ENCODE peak calls at places on chromosomes 16 and 17, in ten cellular contexts. One of them, this sample, is unnamed.

GRCh38 chr16:80824623-80825364 is 20.4 kb upstream of the CDYL2 start:
- DNase-seq in body of pancreas: peak
- DNase-seq in GM12891: no peak
- DNase-seq in esophagus squamous epithelium: no peak
- DNase-seq in A549: peak
- DNase-seq in lower leg skin: no peak
- DNase-seq in HCT116: peak
- DNase-seq in ovary: no peak
- DNase-seq in adrenal gland: peak
- DNase-seq in transverse colon: peak
- DNase-seq in this sample: peak

GRCh38 chr16:77271532-77272426 is 72.6 kb downstream of the SYCE1L start:
- DNase-seq in body of pancreas: peak
- DNase-seq in GM12891: no peak
- DNase-seq in esophagus squamous epithelium: no peak
- DNase-seq in A549: no peak
- DNase-seq in lower leg skin: no peak
- DNase-seq in HCT116: no peak
- DNase-seq in ovary: no peak
- DNase-seq in adrenal gland: no peak
- DNase-seq in transverse colon: no peak
- DNase-seq in this sample: no peak

GRCh38 chr17:15263680-15264079 is 1.4 kb downstream of the PMP22 start:
- DNase-seq in body of pancreas: no peak
- DNase-seq in GM12891: no peak
- DNase-seq in esophagus squamous epithelium: no peak
- DNase-seq in A549: no peak
- DNase-seq in lower leg skin: no peak
- DNase-seq in HCT116: no peak
- DNase-seq in ovary: no peak
- DNase-seq in adrenal gland: no peak
- DNase-seq in transverse colon: no peak
- DNase-seq in this sample: no peak

GRCh38 chr16:17320009-17320408 is 150.8 kb downstream of the XYLT1 start:
- DNase-seq in body of pancreas: no peak
- DNase-seq in GM12891: no peak
- DNase-seq in esophagus squamous epithelium: no peak
- DNase-seq in A549: no peak
- DNase-seq in lower leg skin: no peak
- DNase-seq in HCT116: no peak
- DNase-seq in ovary: no peak
- DNase-seq in adrenal gland: no peak
- DNase-seq in transverse colon: no peak
- DNase-seq in this sample: no peak

GRCh38 chr17:79617740-79618382 is 7.0 kb upstream of the RBFOX3 start:
- DNase-seq in body of pancreas: no peak
- DNase-seq in GM12891: no peak
- DNase-seq in esophagus squamous epithelium: no peak
- DNase-seq in A549: no peak
- DNase-seq in lower leg skin: peak
- DNase-seq in HCT116: no peak
- DNase-seq in ovary: peak
- DNase-seq in adrenal gland: no peak
- DNase-seq in transverse colon: no peak
- DNase-seq in this sample: no peak

GRCh38 chr17:28344435-28344901 is 8.9 kb downstream of the TNFAIP1 start:
- DNase-seq in body of pancreas: no peak
- DNase-seq in GM12891: no peak
- DNase-seq in esophagus squamous epithelium: no peak
- DNase-seq in A549: no peak
- DNase-seq in lower leg skin: no peak
- DNase-seq in HCT116: no peak
- DNase-seq in ovary: no peak
- DNase-seq in adrenal gland: no peak
- DNase-seq in transverse colon: no peak
- DNase-seq in this sample: no peak

GRCh38 chr16:50096791-50097190 is 31.0 kb downstream of the HEATR3 start:
- DNase-seq in body of pancreas: no peak
- DNase-seq in GM12891: no peak
- DNase-seq in esophagus squamous epithelium: no peak
- DNase-seq in A549: no peak
- DNase-seq in lower leg skin: no peak
- DNase-seq in HCT116: no peak
- DNase-seq in ovary: no peak
- DNase-seq in adrenal gland: no peak
- DNase-seq in transverse colon: no peak
- DNase-seq in this sample: no peak

GRCh38 chr16:76535-77272 is 1.3 kb upstream of the MPG start:
- DNase-seq in body of pancreas: peak
- DNase-seq in GM12891: no peak
- DNase-seq in esophagus squamous epithelium: no peak
- DNase-seq in A549: no peak
- DNase-seq in lower leg skin: peak
- DNase-seq in HCT116: no peak
- DNase-seq in ovary: peak
- DNase-seq in adrenal gland: peak
- DNase-seq in transverse colon: peak
- DNase-seq in this sample: peak

GRCh38 chr16:87950765-87951549 is at the start of gene BANP:
- DNase-seq in body of pancreas: peak
- DNase-seq in GM12891: peak
- DNase-seq in esophagus squamous epithelium: peak
- DNase-seq in A549: peak
- DNase-seq in lower leg skin: peak
- DNase-seq in HCT116: peak
- DNase-seq in ovary: peak
- DNase-seq in adrenal gland: peak
- DNase-seq in transverse colon: peak
- DNase-seq in this sample: peak
- TF ChIP-seq POLR2A in body of pancreas: peak
- TF ChIP-seq POLR2A in GM12891: peak
- TF ChIP-seq POLR2A in esophagus squamous epithelium: no peak
- TF ChIP-seq POLR2A in A549: peak
- TF ChIP-seq POLR2A in lower leg skin: no peak
- TF ChIP-seq POLR2A in HCT116: no peak
- TF ChIP-seq POLR2A in ovary: peak
- TF ChIP-seq POLR2A in adrenal gland: no peak
- TF ChIP-seq POLR2A in transverse colon: peak
- TF ChIP-seq POLR2A in this sample: no peak

GRCh38 chr17:61411114-61411943 is 11.7 kb downstream of the TBX2 start:
- DNase-seq in body of pancreas: no peak
- DNase-seq in GM12891: peak
- DNase-seq in esophagus squamous epithelium: no peak
- DNase-seq in A549: peak
- DNase-seq in lower leg skin: peak
- DNase-seq in HCT116: no peak
- DNase-seq in ovary: peak
- DNase-seq in adrenal gland: peak
- DNase-seq in transverse colon: peak
- DNase-seq in this sample: peak

GRCh38 chr17:61412860-61413653 is 13.4 kb downstream of the TBX2 start:
- DNase-seq in body of pancreas: no peak
- DNase-seq in GM12891: no peak
- DNase-seq in esophagus squamous epithelium: no peak
- DNase-seq in A549: peak
- DNase-seq in lower leg skin: peak
- DNase-seq in HCT116: no peak
- DNase-seq in ovary: no peak
- DNase-seq in adrenal gland: no peak
- DNase-seq in transverse colon: no peak
- DNase-seq in this sample: no peak

GRCh38 chr17:61410555-61411089 is 11.0 kb downstream of the TBX2 start:
- DNase-seq in body of pancreas: peak
- DNase-seq in GM12891: peak
- DNase-seq in esophagus squamous epithelium: no peak
- DNase-seq in A549: peak
- DNase-seq in lower leg skin: peak
- DNase-seq in HCT116: no peak
- DNase-seq in ovary: peak
- DNase-seq in adrenal gland: peak
- DNase-seq in transverse colon: peak
- DNase-seq in this sample: peak

GRCh38 chr17:61413654-61414133 is 14.1 kb downstream of the TBX2 start:
- DNase-seq in body of pancreas: no peak
- DNase-seq in GM12891: no peak
- DNase-seq in esophagus squamous epithelium: no peak
- DNase-seq in A549: no peak
- DNase-seq in lower leg skin: peak
- DNase-seq in HCT116: no peak
- DNase-seq in ovary: no peak
- DNase-seq in adrenal gland: no peak
- DNase-seq in transverse colon: no peak
- DNase-seq in this sample: peak

DNA sequence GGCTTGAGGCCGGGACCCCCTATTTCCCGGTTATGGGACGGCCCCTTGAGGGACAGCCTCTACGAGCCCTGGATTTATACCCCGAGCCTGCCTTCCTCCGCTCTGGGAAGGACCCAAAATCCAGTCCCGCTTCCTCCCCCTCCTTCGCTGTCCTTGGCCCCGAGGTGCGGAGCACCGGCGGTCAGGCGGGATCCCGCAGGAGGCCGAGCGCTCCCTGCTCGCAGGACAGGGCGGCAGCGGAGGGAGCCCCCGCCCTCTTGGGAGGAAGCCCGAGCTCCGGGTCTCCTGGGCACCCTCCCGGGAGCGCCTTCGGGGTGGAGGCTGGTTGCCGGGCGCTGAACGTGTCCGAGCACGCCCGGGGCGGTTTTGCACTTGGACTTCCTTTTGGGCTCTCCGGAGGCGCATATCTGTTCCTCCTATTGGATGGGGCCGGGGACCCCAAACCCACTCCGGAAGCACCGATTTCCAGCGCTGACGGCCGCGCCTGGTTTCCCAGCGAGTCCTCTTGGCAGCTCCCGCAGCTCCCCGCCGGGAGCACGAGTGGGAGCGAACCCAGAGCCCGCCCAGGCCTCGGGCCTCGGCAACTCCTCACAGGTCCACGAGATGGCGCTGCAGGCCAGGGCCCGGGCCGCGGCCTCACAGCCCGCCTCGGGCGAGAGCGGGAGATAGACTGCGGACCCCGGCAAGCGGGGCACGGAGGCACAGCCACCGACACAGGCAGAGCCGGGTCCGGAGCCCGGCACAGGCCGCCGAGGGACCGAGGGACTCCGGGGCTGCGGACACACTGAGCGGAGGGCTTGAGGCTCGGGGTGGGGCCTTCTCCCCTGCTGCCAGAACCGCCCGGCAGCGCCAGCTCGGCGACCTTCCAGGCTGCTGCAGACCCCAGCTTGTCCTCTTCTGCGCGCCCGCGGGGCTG is 12.6 kb downstream of the TBX2 start:
- DNase-seq in body of pancreas: peak
- DNase-seq in GM12891: peak
- DNase-seq in esophagus squamous epithelium: no peak
- DNase-seq in A549: peak
- DNase-seq in lower leg skin: peak
- DNase-seq in HCT116: peak
- DNase-seq in ovary: peak
- DNase-seq in adrenal gland: peak
- DNase-seq in transverse colon: peak
- DNase-seq in this sample: peak
- TF ChIP-seq POLR2A in body of pancreas: no peak
- TF ChIP-seq POLR2A in GM12891: no peak
- TF ChIP-seq POLR2A in esophagus squamous epithelium: no peak
- TF ChIP-seq POLR2A in A549: peak
- TF ChIP-seq POLR2A in lower leg skin: no peak
- TF ChIP-seq POLR2A in HCT116: no peak
- TF ChIP-seq POLR2A in ovary: peak
- TF ChIP-seq POLR2A in adrenal gland: no peak
- TF ChIP-seq POLR2A in transverse colon: no peak
- TF ChIP-seq POLR2A in this sample: no peak

GRCh38 chr17:76080207-76080933 is 1.4 kb downstream of the ZACN start:
- DNase-seq in body of pancreas: no peak
- DNase-seq in GM12891: peak
- DNase-seq in esophagus squamous epithelium: no peak
- DNase-seq in A549: no peak
- DNase-seq in lower leg skin: no peak
- DNase-seq in HCT116: no peak
- DNase-seq in ovary: no peak
- DNase-seq in adrenal gland: no peak
- DNase-seq in transverse colon: no peak
- DNase-seq in this sample: no peak

GRCh38 chr17:76082326-76083251 is 3.6 kb downstream of the ZACN start:
- DNase-seq in body of pancreas: no peak
- DNase-seq in GM12891: peak
- DNase-seq in esophagus squamous epithelium: no peak
- DNase-seq in A549: no peak
- DNase-seq in lower leg skin: no peak
- DNase-seq in HCT116: no peak
- DNase-seq in ovary: no peak
- DNase-seq in adrenal gland: no peak
- DNase-seq in transverse colon: no peak
- DNase-seq in this sample: no peak

GRCh38 chr17:76079577-76080206 is 710 bp downstream of the ZACN start:
- DNase-seq in body of pancreas: no peak
- DNase-seq in GM12891: peak
- DNase-seq in esophagus squamous epithelium: no peak
- DNase-seq in A549: no peak
- DNase-seq in lower leg skin: no peak
- DNase-seq in HCT116: no peak
- DNase-seq in ovary: no peak
- DNase-seq in adrenal gland: no peak
- DNase-seq in transverse colon: no peak
- DNase-seq in this sample: no peak

GRCh38 chr17:76080934-76081287 is 1.9 kb downstream of the ZACN start:
- DNase-seq in body of pancreas: no peak
- DNase-seq in GM12891: no peak
- DNase-seq in esophagus squamous epithelium: no peak
- DNase-seq in A549: no peak
- DNase-seq in lower leg skin: no peak
- DNase-seq in HCT116: no peak
- DNase-seq in ovary: no peak
- DNase-seq in adrenal gland: no peak
- DNase-seq in transverse colon: no peak
- DNase-seq in this sample: no peak

DNA sequence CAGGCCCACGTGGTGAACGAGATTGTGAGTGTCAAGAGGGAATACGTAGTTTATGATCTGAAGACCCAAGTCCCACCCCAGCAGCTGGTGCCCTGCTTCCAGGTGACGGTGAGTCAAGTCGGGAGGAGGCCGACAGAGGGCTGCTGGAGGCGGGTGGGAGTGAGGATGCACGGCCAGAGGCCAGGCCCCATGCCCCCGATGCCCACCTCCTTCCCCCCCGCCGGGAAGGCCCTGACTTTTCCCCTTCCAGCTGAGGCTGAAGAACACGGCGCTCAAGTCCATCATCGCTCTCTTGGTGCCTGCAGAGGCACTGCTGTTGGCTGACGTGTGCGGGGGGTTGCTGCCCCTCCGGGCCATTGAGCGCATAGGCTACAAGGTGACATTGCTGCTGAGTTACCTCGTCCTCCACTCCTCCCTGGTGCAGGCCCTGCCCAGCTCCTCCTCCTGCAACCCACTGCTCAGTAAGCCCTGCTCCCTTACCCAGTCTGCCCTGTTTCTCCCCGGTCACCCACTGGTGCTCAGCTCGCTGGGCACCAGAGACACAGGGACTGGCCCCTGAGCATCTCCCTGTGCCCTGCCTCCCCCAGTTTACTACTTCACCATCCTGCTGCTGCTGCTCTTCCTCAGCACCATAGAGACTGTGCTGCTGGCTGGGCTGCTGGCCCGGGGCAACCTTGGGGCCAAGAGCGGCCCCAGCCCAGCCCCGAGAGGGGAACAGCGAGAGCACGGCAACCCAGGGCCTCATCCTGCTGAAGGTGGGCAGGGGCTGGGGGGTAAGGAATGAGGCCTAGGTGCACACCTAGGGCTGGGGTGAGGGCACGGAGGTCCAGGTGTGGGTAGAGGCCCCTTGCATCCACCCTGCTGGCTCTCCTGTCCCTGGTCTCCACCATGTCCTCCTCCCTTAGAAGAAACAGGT is 2.6 kb downstream of the ZACN start:
- DNase-seq in body of pancreas: no peak
- DNase-seq in GM12891: peak
- DNase-seq in esophagus squamous epithelium: no peak
- DNase-seq in A549: no peak
- DNase-seq in lower leg skin: no peak
- DNase-seq in HCT116: no peak
- DNase-seq in ovary: no peak
- DNase-seq in adrenal gland: no peak
- DNase-seq in transverse colon: no peak
- DNase-seq in this sample: no peak
- TF ChIP-seq POLR2A in body of pancreas: no peak
- TF ChIP-seq POLR2A in GM12891: no peak
- TF ChIP-seq POLR2A in esophagus squamous epithelium: no peak
- TF ChIP-seq POLR2A in A549: no peak
- TF ChIP-seq POLR2A in lower leg skin: no peak
- TF ChIP-seq POLR2A in HCT116: no peak
- TF ChIP-seq POLR2A in ovary: no peak
- TF ChIP-seq POLR2A in adrenal gland: no peak
- TF ChIP-seq POLR2A in transverse colon: no peak
- TF ChIP-seq POLR2A in this sample: no peak

DNA sequence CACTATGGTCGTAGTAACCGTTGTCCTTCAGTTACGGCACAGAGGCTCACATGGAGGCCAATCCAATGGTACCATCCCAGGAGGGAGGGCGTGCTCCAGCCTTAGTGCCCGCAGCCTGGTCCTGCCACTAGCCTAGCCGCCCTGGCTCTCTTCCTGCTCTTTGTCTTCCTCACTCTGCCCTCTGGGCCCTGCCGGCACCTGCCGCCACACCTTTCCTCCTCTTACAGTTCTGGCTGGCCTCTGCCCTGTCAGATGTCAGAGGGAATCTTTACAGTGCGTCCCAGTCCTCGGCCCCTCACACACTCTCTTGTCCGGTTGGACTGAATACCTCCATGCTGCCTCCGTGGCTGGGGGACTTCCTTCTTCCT is 23.4 kb downstream of the GINS2 start:
- DNase-seq in body of pancreas: no peak
- DNase-seq in GM12891: no peak
- DNase-seq in esophagus squamous epithelium: no peak
- DNase-seq in A549: no peak
- DNase-seq in lower leg skin: no peak
- DNase-seq in HCT116: no peak
- DNase-seq in ovary: no peak
- DNase-seq in adrenal gland: no peak
- DNase-seq in transverse colon: no peak
- DNase-seq in this sample: no peak
- TF ChIP-seq POLR2A in body of pancreas: no peak
- TF ChIP-seq POLR2A in GM12891: no peak
- TF ChIP-seq POLR2A in esophagus squamous epithelium: no peak
- TF ChIP-seq POLR2A in A549: no peak
- TF ChIP-seq POLR2A in lower leg skin: no peak
- TF ChIP-seq POLR2A in HCT116: no peak
- TF ChIP-seq POLR2A in ovary: no peak
- TF ChIP-seq POLR2A in adrenal gland: no peak
- TF ChIP-seq POLR2A in transverse colon: no peak
- TF ChIP-seq POLR2A in this sample: no peak